ENCODE peak calls at places on chromosome 22, in five cellular contexts. One of them, this sample, is unnamed.

GRCh38 chr22:49157529-49158339 is 669.9 kb downstream of the BRD1 start:
- DNase-seq in HepG2: no peak
- DNase-seq in breast epithelium: peak
- DNase-seq in HCT116: no peak
- DNase-seq in transverse colon: no peak
- DNase-seq in this sample: no peak

GRCh38 chr22:25404556-25404922 is 159.9 kb upstream of the GRK3 start:
- DNase-seq in HepG2: peak
- DNase-seq in breast epithelium: no peak
- DNase-seq in transverse colon: no peak
- DNase-seq in HCT116: no peak
- DNase-seq in this sample: peak

GRCh38 chr22:37196539-37197450 is 8.7 kb upstream of the C1QTNF6 start:
- DNase-seq in breast epithelium: peak
- DNase-seq in HepG2: peak
- DNase-seq in HCT116: peak
- DNase-seq in transverse colon: peak
- DNase-seq in this sample: peak

GRCh38 chr22:47291565-47292495 is 529.4 kb downstream of the TBC1D22A start:
- DNase-seq in transverse colon: no peak
- DNase-seq in breast epithelium: peak
- DNase-seq in HCT116: no peak
- DNase-seq in HepG2: no peak
- DNase-seq in this sample: peak

GRCh38 chr22:46830001-46830715 is 67.7 kb downstream of the TBC1D22A start:
- DNase-seq in breast epithelium: no peak
- DNase-seq in transverse colon: peak
- DNase-seq in HepG2: no peak
- DNase-seq in HCT116: no peak
- DNase-seq in this sample: no peak

GRCh38 chr22:44088976-44089570 is 65.0 kb downstream of the PARVB start:
- DNase-seq in HepG2: no peak
- DNase-seq in HCT116: no peak
- DNase-seq in transverse colon: peak
- DNase-seq in breast epithelium: no peak
- DNase-seq in this sample: peak

GRCh38 chr22:36374603-36375024 is 13.2 kb downstream of the MYH9 start:
- DNase-seq in transverse colon: peak
- DNase-seq in HCT116: peak
- DNase-seq in breast epithelium: no peak
- DNase-seq in HepG2: no peak
- DNase-seq in this sample: no peak

GRCh38 chr22:35397095-35397904 is 2.6 kb upstream of the MCM5 start:
- DNase-seq in HepG2: peak
- DNase-seq in transverse colon: no peak
- DNase-seq in HCT116: no peak
- DNase-seq in breast epithelium: no peak
- DNase-seq in this sample: no peak

GRCh38 chr22:48670747-48671146 is 1156.9 kb downstream of the BRD1 start:
- DNase-seq in HCT116: no peak
- DNase-seq in breast epithelium: no peak
- DNase-seq in transverse colon: no peak
- DNase-seq in HepG2: no peak
- DNase-seq in this sample: no peak

GRCh38 chr22:35611891-35612576 is 5.1 kb downstream of the MB start:
- DNase-seq in HCT116: no peak
- DNase-seq in transverse colon: peak
- DNase-seq in HepG2: no peak
- DNase-seq in breast epithelium: no peak
- DNase-seq in this sample: no peak

DNA sequence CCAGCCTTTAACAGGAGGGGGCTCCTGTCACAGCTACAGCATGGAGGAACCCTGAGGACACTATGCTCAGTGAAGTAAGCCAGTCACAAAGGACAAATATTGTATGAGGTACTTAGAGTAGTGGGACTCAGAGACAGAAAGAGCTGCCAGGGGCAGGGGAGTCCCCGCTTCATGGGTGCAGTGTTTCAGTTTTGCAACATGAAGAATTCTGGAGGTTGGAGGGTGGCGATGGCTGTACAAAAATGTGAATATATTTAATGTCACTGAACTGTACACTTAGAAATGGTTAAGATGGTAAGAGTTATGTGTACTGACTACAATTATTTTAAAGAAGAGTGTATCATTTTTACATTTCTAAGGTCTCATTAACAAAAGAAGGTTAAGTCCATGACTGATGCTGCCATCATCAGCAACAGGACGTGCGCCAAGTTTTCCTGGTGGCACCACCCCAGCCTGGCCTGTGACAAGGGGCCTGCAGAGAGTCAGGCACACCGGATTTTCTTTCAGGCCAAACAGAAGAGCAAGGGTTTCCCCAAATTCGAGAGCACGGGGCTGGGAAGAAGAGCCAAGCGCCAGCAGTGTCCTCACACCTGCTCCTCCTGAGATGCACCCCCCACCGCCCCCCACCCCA is 22.1 kb downstream of the YPEL1 start:
- DNase-seq in HCT116: no peak
- DNase-seq in transverse colon: no peak
- DNase-seq in breast epithelium: no peak
- DNase-seq in HepG2: no peak
- DNase-seq in this sample: no peak
- TF ChIP-seq POLR2A in HCT116: no peak
- TF ChIP-seq POLR2A in transverse colon: no peak
- TF ChIP-seq POLR2A in breast epithelium: no peak
- TF ChIP-seq POLR2A in HepG2: no peak
- TF ChIP-seq POLR2A in this sample: no peak

DNA sequence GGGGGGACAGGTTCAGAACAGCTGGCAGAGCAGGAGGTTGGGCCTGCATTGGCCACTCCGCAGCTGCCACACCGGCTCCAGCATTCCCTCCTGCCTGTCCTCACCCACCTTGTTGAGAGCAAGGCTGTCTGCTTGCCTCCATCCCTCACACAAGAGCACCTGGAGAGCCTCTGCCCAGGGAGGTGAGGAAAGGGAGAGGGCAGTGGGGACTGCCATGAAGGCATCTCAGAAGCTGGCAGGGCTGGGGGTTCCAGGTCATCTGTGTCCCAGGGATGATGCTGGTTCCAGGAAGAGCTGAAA is 27.1 kb downstream of the RSPH14 start:
- DNase-seq in breast epithelium: no peak
- DNase-seq in HCT116: no peak
- DNase-seq in transverse colon: no peak
- DNase-seq in HepG2: no peak
- DNase-seq in this sample: no peak
- TF ChIP-seq POLR2AphosphoS5 in breast epithelium: no peak
- TF ChIP-seq POLR2AphosphoS5 in HCT116: no peak
- TF ChIP-seq POLR2AphosphoS5 in transverse colon: no peak
- TF ChIP-seq POLR2AphosphoS5 in HepG2: no peak
- TF ChIP-seq POLR2AphosphoS5 in this sample: no peak

GRCh38 chr22:31491218-31491962 is 1.7 kb upstream of the EIF4ENIF1 start:
- DNase-seq in HCT116: no peak
- DNase-seq in HepG2: no peak
- DNase-seq in transverse colon: no peak
- DNase-seq in breast epithelium: no peak
- DNase-seq in this sample: no peak
- H3K4me3 ChIP-seq in HCT116: peak
- H3K4me3 ChIP-seq in HepG2: no peak
- H3K4me3 ChIP-seq in transverse colon: no peak
- H3K4me3 ChIP-seq in breast epithelium: no peak
- H3K4me3 ChIP-seq in this sample: no peak

GRCh38 chr22:29269731-29270474 is 1.8 kb downstream of the EWSR1 start:
- DNase-seq in breast epithelium: no peak
- DNase-seq in HepG2: peak
- DNase-seq in transverse colon: no peak
- DNase-seq in HCT116: no peak
- DNase-seq in this sample: no peak

GRCh38 chr22:29267462-29267857 is 321 bp downstream of the RHBDD3 start:
- DNase-seq in transverse colon: no peak
- DNase-seq in HCT116: no peak
- DNase-seq in breast epithelium: no peak
- DNase-seq in HepG2: no peak
- DNase-seq in this sample: no peak

GRCh38 chr22:29267858-29268510 is at the start of the genes EWSR1 and RHBDD3:
- DNase-seq in transverse colon: peak
- DNase-seq in HCT116: peak
- DNase-seq in breast epithelium: peak
- DNase-seq in HepG2: peak
- DNase-seq in this sample: peak

GRCh38 chr22:29269230-29269604 is 1.1 kb downstream of the EWSR1 start:
- DNase-seq in HCT116: no peak
- DNase-seq in HepG2: no peak
- DNase-seq in breast epithelium: no peak
- DNase-seq in transverse colon: no peak
- DNase-seq in this sample: no peak

DNA sequence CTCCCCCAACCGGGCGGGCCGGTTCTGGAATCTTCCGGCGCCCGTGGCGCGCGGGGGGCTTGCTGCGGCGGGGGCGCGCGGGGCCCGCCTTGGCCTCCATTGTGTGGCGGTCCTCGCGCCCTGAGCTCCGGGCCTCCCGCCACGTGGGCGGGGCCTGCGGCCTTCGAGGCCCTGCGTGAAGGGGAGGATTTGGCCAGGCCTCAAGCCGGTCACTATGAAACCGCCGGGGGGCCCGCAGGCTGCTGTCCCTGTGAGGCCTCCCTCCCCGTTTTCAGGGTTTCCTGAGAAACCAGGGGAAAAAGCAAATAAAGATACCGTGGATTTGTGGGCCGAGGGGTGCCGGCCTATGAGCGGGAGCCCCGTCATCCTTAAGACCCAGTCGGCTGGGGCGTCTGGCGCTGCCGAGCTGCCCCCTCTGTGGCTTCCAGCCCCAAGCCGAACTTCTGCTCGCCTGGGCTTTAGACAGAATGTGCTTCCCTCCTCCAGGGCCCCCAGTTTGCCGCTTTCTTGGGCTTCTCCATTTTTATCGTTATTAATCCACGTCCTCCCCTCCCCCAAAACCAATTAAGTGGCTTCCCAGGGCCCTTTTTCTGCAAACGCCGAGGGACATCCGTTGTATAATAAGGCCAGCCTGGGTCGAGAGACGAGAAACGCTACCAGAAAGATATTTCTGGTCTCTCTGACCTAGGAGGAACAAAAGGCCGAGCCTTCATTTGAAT is 602 bp downstream of the EWSR1 start:
- DNase-seq in HepG2: peak
- DNase-seq in HCT116: peak
- DNase-seq in transverse colon: peak
- DNase-seq in breast epithelium: no peak
- DNase-seq in this sample: peak
- TF ChIP-seq POLR2A in HepG2: no peak
- TF ChIP-seq POLR2A in HCT116: no peak
- TF ChIP-seq POLR2A in transverse colon: no peak
- TF ChIP-seq POLR2A in breast epithelium: no peak
- TF ChIP-seq POLR2A in this sample: no peak

GRCh38 chr22:28116261-28116673 is 197.2 kb upstream of the PITPNB start:
- DNase-seq in breast epithelium: no peak
- DNase-seq in HepG2: no peak
- DNase-seq in HCT116: no peak
- DNase-seq in transverse colon: peak
- DNase-seq in this sample: no peak
- TF ChIP-seq POLR2AphosphoS5 in breast epithelium: no peak
- TF ChIP-seq POLR2AphosphoS5 in HepG2: no peak
- TF ChIP-seq POLR2AphosphoS5 in HCT116: no peak
- TF ChIP-seq POLR2AphosphoS5 in transverse colon: no peak
- TF ChIP-seq POLR2AphosphoS5 in this sample: no peak

DNA sequence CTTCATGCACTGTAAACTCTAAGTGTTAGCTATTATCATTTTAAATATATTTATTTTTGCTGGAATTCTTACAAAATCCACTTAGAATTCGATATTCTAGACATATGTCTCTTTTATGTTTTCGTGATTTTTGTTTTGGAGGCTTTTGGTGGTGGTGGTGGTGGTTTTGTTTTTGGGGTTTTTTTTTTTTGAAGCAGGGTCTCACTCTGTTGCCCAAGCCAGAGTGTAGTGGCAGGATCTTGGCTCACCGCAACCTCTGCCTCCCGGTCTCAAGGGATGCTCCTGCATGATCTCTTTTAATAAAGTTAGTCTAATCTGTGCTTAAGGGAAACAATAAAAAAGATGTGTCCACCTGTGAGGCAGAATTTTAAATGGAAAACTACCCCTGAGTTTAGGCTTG is 117.7 kb downstream of the MRTFA start:
- DNase-seq in breast epithelium: no peak
- DNase-seq in transverse colon: no peak
- DNase-seq in HCT116: no peak
- DNase-seq in HepG2: no peak
- DNase-seq in this sample: no peak
- H3K4me3 ChIP-seq in breast epithelium: no peak
- H3K4me3 ChIP-seq in transverse colon: no peak
- H3K4me3 ChIP-seq in HCT116: no peak
- H3K4me3 ChIP-seq in HepG2: no peak
- H3K4me3 ChIP-seq in this sample: no peak

GRCh38 chr22:50612715-50613221 is 12.2 kb downstream of the MAPK8IP2 start:
- DNase-seq in transverse colon: peak
- DNase-seq in breast epithelium: peak
- DNase-seq in HepG2: no peak
- DNase-seq in HCT116: no peak
- DNase-seq in this sample: no peak

GRCh38 chr22:50611341-50612060 is 10.9 kb downstream of the MAPK8IP2 start:
- DNase-seq in HCT116: no peak
- DNase-seq in HepG2: no peak
- DNase-seq in transverse colon: no peak
- DNase-seq in breast epithelium: peak
- DNase-seq in this sample: peak

GRCh38 chr22:50610581-50610980 is 10.0 kb downstream of the MAPK8IP2 start:
- DNase-seq in HepG2: no peak
- DNase-seq in breast epithelium: peak
- DNase-seq in transverse colon: no peak
- DNase-seq in HCT116: no peak
- DNase-seq in this sample: peak

GRCh38 chr22:50612168-50612714 is 11.6 kb downstream of the MAPK8IP2 start:
- DNase-seq in HepG2: no peak
- DNase-seq in HCT116: no peak
- DNase-seq in breast epithelium: no peak
- DNase-seq in transverse colon: no peak
- DNase-seq in this sample: no peak

GRCh38 chr22:50613291-50613981 is 12.8 kb downstream of the MAPK8IP2 start:
- DNase-seq in breast epithelium: peak
- DNase-seq in transverse colon: peak
- DNase-seq in HepG2: peak
- DNase-seq in HCT116: peak
- DNase-seq in this sample: peak
- TF ChIP-seq POLR2A in breast epithelium: no peak
- TF ChIP-seq POLR2A in transverse colon: peak
- TF ChIP-seq POLR2A in HepG2: no peak
- TF ChIP-seq POLR2A in HCT116: no peak
- TF ChIP-seq POLR2A in this sample: no peak

GRCh38 chr22:50441428-50441993 is 33.3 kb downstream of the SBF1 start:
- DNase-seq in HCT116: no peak
- DNase-seq in breast epithelium: no peak
- DNase-seq in HepG2: no peak
- DNase-seq in transverse colon: no peak
- DNase-seq in this sample: peak
- TF ChIP-seq POLR2AphosphoS5 in HCT116: no peak
- TF ChIP-seq POLR2AphosphoS5 in breast epithelium: no peak
- TF ChIP-seq POLR2AphosphoS5 in HepG2: no peak
- TF ChIP-seq POLR2AphosphoS5 in transverse colon: no peak
- TF ChIP-seq POLR2AphosphoS5 in this sample: no peak

GRCh38 chr22:45273452-45274075 is 11.2 kb upstream of the UPK3A start:
- DNase-seq in HepG2: peak
- DNase-seq in HCT116: no peak
- DNase-seq in transverse colon: peak
- DNase-seq in breast epithelium: no peak
- DNase-seq in this sample: no peak
- H3K4me3 ChIP-seq in HepG2: peak
- H3K4me3 ChIP-seq in HCT116: no peak
- H3K4me3 ChIP-seq in transverse colon: no peak
- H3K4me3 ChIP-seq in breast epithelium: no peak
- H3K4me3 ChIP-seq in this sample: no peak

GRCh38 chr22:39234157-39234793 is 10.5 kb downstream of the PDGFB start:
- DNase-seq in HepG2: no peak
- DNase-seq in HCT116: no peak
- DNase-seq in transverse colon: no peak
- DNase-seq in breast epithelium: no peak
- DNase-seq in this sample: peak
- TF ChIP-seq POLR2A in HepG2: no peak
- TF ChIP-seq POLR2A in HCT116: no peak
- TF ChIP-seq POLR2A in transverse colon: no peak
- TF ChIP-seq POLR2A in breast epithelium: no peak
- TF ChIP-seq POLR2A in this sample: no peak

This sample was measured in upper lobe of left lung.